ENCODE peak calls at places on chromosomes 1 and 21, in five cellular contexts. A is suprapubic skin, G is AG10803, N is fibroblast of mammary gland, H is neural crest cell. B is an unnamed sample.

GRCh38 chr1:2210786-2211185 is 16.2 kb upstream of the FAAP20 start:
- DNase-seq in A (no peak), N (no peak), G (no peak), H (no peak), B (no peak)

GRCh38 chr1:226425431-226426031 is 17.6 kb upstream of the PARP1 start:
- DNase-seq in N (peak), H (no peak), G (no peak), A (no peak), B (no peak)

GRCh38 chr1:219713981-219714381 is 101.1 kb upstream of the ZC3H11B start:
- DNase-seq in G (no peak), N (no peak), A (no peak), H (no peak), B (no peak)

GRCh38 chr1:171397851-171398469 is 84.0 kb downstream of the FMO4 start:
- DNase-seq in N (no peak), G (no peak), H (no peak), A (no peak), B (no peak)

GRCh38 chr1:219427400-219427799 is 185.5 kb downstream of the ZC3H11B start:
- DNase-seq in H (no peak), N (no peak), G (no peak), A (no peak), B (no peak)

GRCh38 chr1:68375919-68376318 is 73.8 kb downstream of the RPE65 start:
- DNase-seq in N (peak), A (no peak), G (no peak), H (no peak), B (no peak)

GRCh38 chr1:82838066-82838465 is 1037.3 kb downstream of the ADGRL2 start:
- DNase-seq in H (no peak), N (peak), G (peak), A (no peak), B (no peak)

GRCh38 chr1:179228783-179229213 is 679 bp downstream of the ABL2 start:
- DNase-seq in N (peak), G (peak), A (peak), H (peak), B (peak)

GRCh38 chr1:80656011-80656627 is 1144.6 kb upstream of the ADGRL2 start:
- DNase-seq in N (peak), A (no peak), G (no peak), H (no peak), B (peak)

GRCh38 chr1:243514927-243515326 is 259.1 kb downstream of the SDCCAG8 start:
- DNase-seq in G (no peak), N (no peak), A (no peak), H (no peak), B (no peak)
- TF ChIP-seq CTCF in G (no peak), N (no peak), A (no peak), H (no peak), B (no peak)

GRCh38 chr1:98323906-98324358 is 337.6 kb upstream of the SNX7 start:
- DNase-seq in N (peak), A (no peak), G (peak), H (no peak), B (peak)
- TF ChIP-seq CTCF in N (no peak), A (no peak), G (no peak), H (no peak), B (no peak)

DNA sequence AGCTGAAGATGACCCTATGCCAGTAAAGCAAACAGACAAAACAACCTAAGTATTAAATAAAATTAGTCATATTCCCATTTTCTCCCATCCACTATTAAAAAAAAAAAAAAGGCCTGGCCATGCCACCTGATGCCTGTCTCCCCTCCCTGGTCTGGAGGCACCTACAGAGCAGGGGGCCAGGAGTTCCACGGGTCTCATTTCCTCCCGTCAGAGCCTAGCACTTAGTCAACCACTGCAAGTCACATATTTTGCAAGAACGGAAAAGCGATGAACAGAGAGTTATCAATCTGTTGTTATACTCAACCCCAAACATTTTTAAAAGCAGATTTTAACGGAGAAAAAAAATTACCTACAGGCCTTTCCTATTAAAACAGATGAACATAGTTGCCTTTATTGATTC is 59.3 kb downstream of the TGFBR3 start:
- DNase-seq in A (no peak), H (no peak), N (no peak), G (no peak), B (no peak)
- TF ChIP-seq CTCF in A (no peak), H (no peak), N (no peak), G (no peak), B (no peak)

DNA sequence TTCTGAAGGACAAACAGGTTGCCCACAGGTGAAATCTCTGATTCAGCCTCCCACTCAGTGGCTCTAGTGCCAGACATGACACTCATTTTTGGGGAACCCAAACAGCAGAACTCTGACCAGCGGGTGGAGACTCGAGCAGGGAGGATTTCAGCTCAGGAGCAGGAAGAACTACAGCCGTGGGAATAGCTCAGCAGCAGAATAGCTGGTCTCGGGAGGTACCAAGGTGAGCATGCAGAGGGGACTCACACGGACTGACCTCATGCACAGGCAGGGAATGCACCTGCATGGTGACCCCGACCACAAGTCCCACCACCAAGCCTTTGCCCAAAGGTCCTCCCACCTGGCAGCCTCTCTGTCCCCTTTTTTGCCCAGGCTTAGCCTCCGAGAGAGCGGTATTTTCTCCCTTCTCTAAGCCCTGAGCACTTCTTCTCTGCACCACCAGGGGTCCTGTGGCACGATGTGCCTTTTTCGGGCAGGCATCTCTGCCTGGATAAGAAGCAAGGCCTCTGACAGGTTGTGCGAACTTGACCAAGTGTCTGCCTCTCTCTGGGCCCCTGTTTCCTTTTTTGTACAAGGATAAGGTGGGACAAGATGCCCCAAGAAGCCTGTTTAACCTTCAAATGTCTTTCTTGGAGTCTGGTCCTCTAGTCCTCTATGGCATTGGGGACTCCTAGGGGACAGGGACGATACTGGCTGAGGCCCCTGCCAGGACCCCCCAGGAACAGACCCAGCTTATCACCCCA is 8.8 kb upstream of the FGR start:
- DNase-seq in A (no peak), N (peak), G (peak), H (peak), B (peak)
- TF ChIP-seq CTCF in A (peak), N (peak), G (peak), H (peak), B (peak)

GRCh38 chr1:175822575-175822974 is 79.2 kb upstream of the TNR start:
- DNase-seq in H (no peak), A (no peak), N (peak), G (peak), B (peak)

GRCh38 chr1:175820456-175820855 is 77.1 kb upstream of the TNR start:
- DNase-seq in N (no peak), H (no peak), G (no peak), A (no peak), B (no peak)

GRCh38 chr1:175823401-175823800 is 80.0 kb upstream of the TNR start:
- DNase-seq in G (peak), A (no peak), N (peak), H (no peak), B (no peak)

GRCh38 chr1:175826705-175827104 is 83.3 kb upstream of the TNR start:
- DNase-seq in A (no peak), G (no peak), H (no peak), N (no peak), B (no peak)

GRCh38 chr1:175824079-175824478 is 80.7 kb upstream of the TNR start:
- DNase-seq in G (no peak), A (no peak), H (no peak), N (peak), B (no peak)
- TF ChIP-seq CTCF in G (no peak), A (no peak), H (peak), N (peak), B (no peak)

GRCh38 chr1:231727171-231727570 is 100.6 kb downstream of the DISC1 start:
- DNase-seq in A (no peak), G (peak), H (no peak), N (no peak), B (no peak)

GRCh38 chr1:231724041-231724440 is 97.5 kb downstream of the DISC1 start:
- DNase-seq in G (no peak), H (no peak), A (no peak), N (no peak), B (no peak)

GRCh38 chr1:231720652-231721325 is 94.2 kb downstream of the DISC1 start:
- DNase-seq in A (no peak), G (no peak), N (no peak), H (no peak), B (no peak)

GRCh38 chr1:231723146-231723545 is 96.6 kb downstream of the DISC1 start:
- DNase-seq in G (no peak), N (no peak), H (no peak), A (no peak), B (no peak)

DNA sequence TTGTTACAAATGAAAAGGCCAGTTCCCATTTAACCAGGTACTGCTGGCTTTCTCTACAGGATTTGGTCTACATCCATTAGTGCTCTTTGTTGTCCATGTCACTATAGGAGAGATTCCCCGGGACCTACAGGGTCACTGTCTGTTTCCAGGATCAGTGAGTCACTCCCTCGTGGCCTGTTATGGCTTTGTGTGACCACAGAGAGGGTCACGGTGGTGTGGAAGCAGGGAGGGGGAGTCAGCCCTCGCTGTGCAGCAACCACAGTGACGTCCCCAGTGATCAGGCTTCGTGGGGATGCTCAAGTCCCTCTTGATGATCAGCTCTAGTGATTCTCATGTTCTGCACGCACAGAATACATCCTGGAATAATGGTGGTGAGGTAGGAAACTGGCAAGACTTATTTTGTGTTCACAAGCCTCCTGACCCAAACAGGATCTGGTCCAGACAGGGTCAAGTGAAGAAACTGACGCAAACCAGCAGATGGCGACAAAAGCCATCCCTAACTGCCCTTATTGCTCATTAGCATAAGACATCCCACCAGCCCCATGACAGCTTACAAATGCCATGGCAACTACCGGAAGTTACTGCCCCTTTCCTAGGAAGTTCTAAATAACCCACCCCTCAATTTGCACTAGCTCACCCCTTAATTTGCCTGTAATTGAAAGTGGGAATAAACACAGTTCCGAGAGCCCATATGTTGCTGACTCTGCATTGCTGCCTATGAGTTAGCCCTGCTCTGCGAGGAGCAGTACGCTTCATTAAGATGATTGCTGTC is 98.5 kb downstream of the DISC1 start:
- DNase-seq in H (peak), N (peak), G (peak), A (no peak), B (peak)
- TF ChIP-seq CTCF in H (peak), N (peak), G (peak), A (no peak), B (peak)

GRCh38 chr21:44927259-44927586 is 6.5 kb upstream of the ITGB2 start:
- DNase-seq in H (no peak), N (no peak), A (no peak), G (no peak), B (no peak)

GRCh38 chr21:44929242-44929798 is 8.6 kb upstream of the ITGB2 start:
- DNase-seq in N (no peak), G (no peak), A (no peak), H (no peak), B (no peak)

GRCh38 chr21:44929799-44930542 is 9.3 kb upstream of the ITGB2 start:
- DNase-seq in G (no peak), N (no peak), A (no peak), H (no peak), B (no peak)

GRCh38 chr21:44926364-44927101 is 5.8 kb upstream of the ITGB2 start:
- DNase-seq in H (no peak), A (no peak), N (peak), G (peak), B (no peak)

DNA sequence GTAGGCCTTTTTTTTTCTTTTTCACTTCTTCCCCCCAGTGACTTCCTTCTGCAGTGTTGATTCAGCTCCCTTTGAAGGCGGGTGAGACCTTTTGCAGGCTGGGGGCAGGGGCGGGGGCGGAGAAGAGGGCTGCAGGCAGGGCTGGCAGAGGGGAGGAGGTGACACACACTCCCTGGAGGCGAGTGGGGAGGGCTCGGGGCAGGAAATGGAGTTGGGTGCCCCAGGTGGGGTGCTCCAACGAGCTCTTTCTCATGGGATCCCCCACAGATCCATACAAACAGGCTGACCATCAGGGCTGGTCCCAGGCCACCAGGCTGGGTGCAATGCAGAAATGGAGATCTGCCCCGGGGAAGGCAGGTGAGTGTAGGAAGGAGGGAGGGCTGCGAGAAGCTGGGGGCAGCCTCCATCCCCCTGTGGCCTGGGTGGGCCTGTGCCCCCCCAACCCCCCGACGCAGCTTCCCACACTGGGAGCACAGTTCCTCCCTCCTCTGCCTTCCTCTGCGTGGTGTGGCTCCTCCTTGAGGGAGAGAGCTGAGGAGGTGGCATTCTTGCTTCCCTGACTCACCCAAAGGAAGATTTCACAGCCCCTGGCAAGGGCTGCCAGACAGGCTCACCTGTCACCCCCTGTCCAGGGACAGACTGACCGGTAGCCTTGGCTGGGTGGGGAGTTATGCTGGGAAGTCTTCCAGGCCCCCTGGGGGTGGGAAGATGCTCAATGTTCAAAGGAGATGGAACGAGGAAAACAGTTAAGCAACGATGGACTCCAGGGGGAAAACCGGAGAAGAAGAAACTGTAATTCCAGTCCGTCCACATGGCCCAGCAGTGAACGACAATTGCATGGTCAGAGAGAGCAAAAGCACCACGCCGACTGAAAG is 7.1 kb upstream of the ITGB2 start:
- DNase-seq in N (peak), A (no peak), G (peak), H (no peak), B (peak)
- TF ChIP-seq CTCF in N (peak), A (no peak), G (peak), H (no peak), B (no peak)

GRCh38 chr1:231091853-231092301 is 51.8 kb upstream of the FAM89A start:
- DNase-seq in A (no peak), G (peak), N (peak), H (peak), B (no peak)
- TF ChIP-seq CTCF in A (no peak), G (peak), N (peak), H (peak), B (no peak)

B was measured in RWPE1.